ENCODE peak calls at places on chromosomes 4 and X, in eight cellular contexts. One of them, this sample, is unnamed.

GRCh38 chrX:105653891-105654290 is 168.4 kb upstream of the NRK start:
- DNase-seq in GM06990: no peak
- DNase-seq in breast epithelium: no peak
- DNase-seq in fibroblast of the conjunctiva: no peak
- DNase-seq in heart left ventricle: no peak
- DNase-seq in activated naive CD4-positive, alpha-beta T cell treated with anti-CD3 and anti-CD28 coated beads, Interleukin-2, amount 50 U/mL, for 16 hours: no peak
- DNase-seq in cardiac septum: no peak
- DNase-seq in AG08396: no peak
- DNase-seq in this sample: no peak

GRCh38 chrX:127558811-127559210 is 493.4 kb downstream of the ACTRT1 start:
- DNase-seq in GM06990: no peak
- DNase-seq in breast epithelium: no peak
- DNase-seq in fibroblast of the conjunctiva: no peak
- DNase-seq in heart left ventricle: no peak
- DNase-seq in activated naive CD4-positive, alpha-beta T cell treated with anti-CD3 and anti-CD28 coated beads, Interleukin-2, amount 50 U/mL, for 16 hours: no peak
- DNase-seq in cardiac septum: no peak
- DNase-seq in AG08396: no peak
- DNase-seq in this sample: no peak

GRCh38 chrX:135345328-135345645 is 36.0 kb downstream of the ETDC start:
- DNase-seq in GM06990: no peak
- DNase-seq in breast epithelium: no peak
- DNase-seq in fibroblast of the conjunctiva: peak
- DNase-seq in heart left ventricle: peak
- DNase-seq in activated naive CD4-positive, alpha-beta T cell treated with anti-CD3 and anti-CD28 coated beads, Interleukin-2, amount 50 U/mL, for 16 hours: no peak
- DNase-seq in cardiac septum: no peak
- DNase-seq in AG08396: peak
- DNase-seq in this sample: no peak

GRCh38 chr4:128601992-128602695 is 207.4 kb upstream of the JADE1 start:
- DNase-seq in GM06990: no peak
- DNase-seq in breast epithelium: no peak
- DNase-seq in fibroblast of the conjunctiva: peak
- DNase-seq in heart left ventricle: no peak
- DNase-seq in activated naive CD4-positive, alpha-beta T cell treated with anti-CD3 and anti-CD28 coated beads, Interleukin-2, amount 50 U/mL, for 16 hours: no peak
- DNase-seq in cardiac septum: no peak
- DNase-seq in AG08396: no peak
- DNase-seq in this sample: no peak

GRCh38 chr4:38856046-38856445 is 571 bp downstream of the TLR6 start:
- DNase-seq in GM06990: peak
- DNase-seq in breast epithelium: no peak
- DNase-seq in fibroblast of the conjunctiva: no peak
- DNase-seq in heart left ventricle: no peak
- DNase-seq in activated naive CD4-positive, alpha-beta T cell treated with anti-CD3 and anti-CD28 coated beads, Interleukin-2, amount 50 U/mL, for 16 hours: no peak
- DNase-seq in cardiac septum: no peak
- DNase-seq in AG08396: no peak
- DNase-seq in this sample: no peak

GRCh38 chr4:6416518-6417286 is 55.7 kb downstream of the PPP2R2C start:
- DNase-seq in GM06990: no peak
- DNase-seq in breast epithelium: no peak
- DNase-seq in fibroblast of the conjunctiva: no peak
- DNase-seq in heart left ventricle: no peak
- DNase-seq in activated naive CD4-positive, alpha-beta T cell treated with anti-CD3 and anti-CD28 coated beads, Interleukin-2, amount 50 U/mL, for 16 hours: no peak
- DNase-seq in cardiac septum: no peak
- DNase-seq in AG08396: no peak
- DNase-seq in this sample: no peak

GRCh38 chr4:52248836-52249235 is 197.7 kb downstream of the SPATA18 start:
- DNase-seq in GM06990: no peak
- DNase-seq in breast epithelium: no peak
- DNase-seq in fibroblast of the conjunctiva: no peak
- DNase-seq in heart left ventricle: no peak
- DNase-seq in activated naive CD4-positive, alpha-beta T cell treated with anti-CD3 and anti-CD28 coated beads, Interleukin-2, amount 50 U/mL, for 16 hours: no peak
- DNase-seq in cardiac septum: no peak
- DNase-seq in AG08396: no peak
- DNase-seq in this sample: no peak

GRCh38 chrX:40866878-40867277 is 131.5 kb upstream of the MED14 start:
- DNase-seq in GM06990: no peak
- DNase-seq in breast epithelium: peak
- DNase-seq in fibroblast of the conjunctiva: no peak
- DNase-seq in heart left ventricle: no peak
- DNase-seq in activated naive CD4-positive, alpha-beta T cell treated with anti-CD3 and anti-CD28 coated beads, Interleukin-2, amount 50 U/mL, for 16 hours: no peak
- DNase-seq in cardiac septum: no peak
- DNase-seq in AG08396: peak
- DNase-seq in this sample: no peak

GRCh38 chr4:114076865-114077264 is 97.4 kb upstream of the ARSJ start:
- DNase-seq in GM06990: no peak
- DNase-seq in breast epithelium: no peak
- DNase-seq in fibroblast of the conjunctiva: no peak
- DNase-seq in heart left ventricle: no peak
- DNase-seq in activated naive CD4-positive, alpha-beta T cell treated with anti-CD3 and anti-CD28 coated beads, Interleukin-2, amount 50 U/mL, for 16 hours: no peak
- DNase-seq in cardiac septum: no peak
- DNase-seq in AG08396: no peak
- DNase-seq in this sample: no peak

GRCh38 chrX:133254666-133255065 is 36.5 kb upstream of the TFDP3 start:
- DNase-seq in GM06990: no peak
- DNase-seq in breast epithelium: no peak
- DNase-seq in fibroblast of the conjunctiva: no peak
- DNase-seq in heart left ventricle: no peak
- DNase-seq in activated naive CD4-positive, alpha-beta T cell treated with anti-CD3 and anti-CD28 coated beads, Interleukin-2, amount 50 U/mL, for 16 hours: no peak
- DNase-seq in cardiac septum: no peak
- DNase-seq in AG08396: no peak
- DNase-seq in this sample: peak

GRCh38 chr4:123786955-123787354 is 390.4 kb downstream of the SPRY1 start:
- DNase-seq in GM06990: no peak
- DNase-seq in breast epithelium: no peak
- DNase-seq in fibroblast of the conjunctiva: no peak
- DNase-seq in heart left ventricle: peak
- DNase-seq in activated naive CD4-positive, alpha-beta T cell treated with anti-CD3 and anti-CD28 coated beads, Interleukin-2, amount 50 U/mL, for 16 hours: no peak
- DNase-seq in cardiac septum: no peak
- DNase-seq in AG08396: no peak
- DNase-seq in this sample: no peak

GRCh38 chr4:162685401-162685800 is 481.3 kb downstream of the NAF1 start:
- DNase-seq in GM06990: no peak
- DNase-seq in breast epithelium: no peak
- DNase-seq in fibroblast of the conjunctiva: no peak
- DNase-seq in heart left ventricle: no peak
- DNase-seq in activated naive CD4-positive, alpha-beta T cell treated with anti-CD3 and anti-CD28 coated beads, Interleukin-2, amount 50 U/mL, for 16 hours: no peak
- DNase-seq in cardiac septum: no peak
- DNase-seq in AG08396: no peak
- DNase-seq in this sample: no peak

GRCh38 chr4:143437937-143438336 is 75.6 kb upstream of the SMARCA5 start:
- DNase-seq in GM06990: no peak
- DNase-seq in breast epithelium: no peak
- DNase-seq in fibroblast of the conjunctiva: no peak
- DNase-seq in heart left ventricle: no peak
- DNase-seq in activated naive CD4-positive, alpha-beta T cell treated with anti-CD3 and anti-CD28 coated beads, Interleukin-2, amount 50 U/mL, for 16 hours: no peak
- DNase-seq in cardiac septum: no peak
- DNase-seq in AG08396: no peak
- DNase-seq in this sample: no peak

GRCh38 chr4:88655226-88655625 is 42.4 kb downstream of the NAP1L5 start:
- DNase-seq in GM06990: no peak
- DNase-seq in breast epithelium: no peak
- DNase-seq in fibroblast of the conjunctiva: no peak
- DNase-seq in heart left ventricle: no peak
- DNase-seq in activated naive CD4-positive, alpha-beta T cell treated with anti-CD3 and anti-CD28 coated beads, Interleukin-2, amount 50 U/mL, for 16 hours: no peak
- DNase-seq in cardiac septum: no peak
- DNase-seq in AG08396: no peak
- DNase-seq in this sample: no peak

GRCh38 chr4:140799686-140800225 is 43.6 kb upstream of the TBC1D9 start:
- DNase-seq in GM06990: no peak
- DNase-seq in breast epithelium: no peak
- DNase-seq in fibroblast of the conjunctiva: no peak
- DNase-seq in heart left ventricle: no peak
- DNase-seq in activated naive CD4-positive, alpha-beta T cell treated with anti-CD3 and anti-CD28 coated beads, Interleukin-2, amount 50 U/mL, for 16 hours: no peak
- DNase-seq in cardiac septum: no peak
- DNase-seq in AG08396: no peak
- DNase-seq in this sample: no peak

GRCh38 chr4:57442834-57443291 is 332.7 kb upstream of the IGFBP7 start:
- DNase-seq in GM06990: no peak
- DNase-seq in breast epithelium: no peak
- DNase-seq in fibroblast of the conjunctiva: no peak
- DNase-seq in heart left ventricle: no peak
- DNase-seq in activated naive CD4-positive, alpha-beta T cell treated with anti-CD3 and anti-CD28 coated beads, Interleukin-2, amount 50 U/mL, for 16 hours: no peak
- DNase-seq in cardiac septum: no peak
- DNase-seq in AG08396: peak
- DNase-seq in this sample: no peak

GRCh38 chr4:112702892-112703291 is 65.9 kb downstream of the LARP7 start:
- DNase-seq in GM06990: no peak
- DNase-seq in breast epithelium: no peak
- DNase-seq in fibroblast of the conjunctiva: no peak
- DNase-seq in heart left ventricle: no peak
- DNase-seq in activated naive CD4-positive, alpha-beta T cell treated with anti-CD3 and anti-CD28 coated beads, Interleukin-2, amount 50 U/mL, for 16 hours: no peak
- DNase-seq in cardiac septum: no peak
- DNase-seq in AG08396: peak
- DNase-seq in this sample: no peak

GRCh38 chr4:149371021-149371420 is 444.6 kb downstream of the IQCM start:
- DNase-seq in GM06990: no peak
- DNase-seq in breast epithelium: no peak
- DNase-seq in fibroblast of the conjunctiva: peak
- DNase-seq in heart left ventricle: no peak
- DNase-seq in activated naive CD4-positive, alpha-beta T cell treated with anti-CD3 and anti-CD28 coated beads, Interleukin-2, amount 50 U/mL, for 16 hours: no peak
- DNase-seq in cardiac septum: no peak
- DNase-seq in AG08396: peak
- DNase-seq in this sample: peak

GRCh38 chrX:126027229-126027628 is 138.9 kb downstream of the DCAF12L2 start:
- DNase-seq in GM06990: no peak
- DNase-seq in breast epithelium: no peak
- DNase-seq in fibroblast of the conjunctiva: no peak
- DNase-seq in heart left ventricle: no peak
- DNase-seq in activated naive CD4-positive, alpha-beta T cell treated with anti-CD3 and anti-CD28 coated beads, Interleukin-2, amount 50 U/mL, for 16 hours: no peak
- DNase-seq in cardiac septum: no peak
- DNase-seq in AG08396: no peak
- DNase-seq in this sample: no peak

GRCh38 chr4:139975830-139976272 is 178.1 kb downstream of the MAML3 start:
- DNase-seq in GM06990: peak
- DNase-seq in breast epithelium: peak
- DNase-seq in fibroblast of the conjunctiva: no peak
- DNase-seq in heart left ventricle: no peak
- DNase-seq in activated naive CD4-positive, alpha-beta T cell treated with anti-CD3 and anti-CD28 coated beads, Interleukin-2, amount 50 U/mL, for 16 hours: no peak
- DNase-seq in cardiac septum: no peak
- DNase-seq in AG08396: no peak
- DNase-seq in this sample: no peak

GRCh38 chr4:1505511-1506451 is 99.5 kb upstream of the NKX1-1 start:
- DNase-seq in GM06990: no peak
- DNase-seq in breast epithelium: no peak
- DNase-seq in fibroblast of the conjunctiva: no peak
- DNase-seq in heart left ventricle: peak
- DNase-seq in activated naive CD4-positive, alpha-beta T cell treated with anti-CD3 and anti-CD28 coated beads, Interleukin-2, amount 50 U/mL, for 16 hours: no peak
- DNase-seq in cardiac septum: peak
- DNase-seq in AG08396: no peak
- DNase-seq in this sample: no peak

GRCh38 chr4:107855723-107856122 is 31.0 kb downstream of the SGMS2 start:
- DNase-seq in GM06990: no peak
- DNase-seq in breast epithelium: no peak
- DNase-seq in fibroblast of the conjunctiva: no peak
- DNase-seq in heart left ventricle: no peak
- DNase-seq in activated naive CD4-positive, alpha-beta T cell treated with anti-CD3 and anti-CD28 coated beads, Interleukin-2, amount 50 U/mL, for 16 hours: no peak
- DNase-seq in cardiac septum: no peak
- DNase-seq in AG08396: no peak
- DNase-seq in this sample: no peak

GRCh38 chr4:179803857-179804256 is 2361.6 kb upstream of the AGA start:
- DNase-seq in GM06990: no peak
- DNase-seq in breast epithelium: no peak
- DNase-seq in fibroblast of the conjunctiva: no peak
- DNase-seq in heart left ventricle: no peak
- DNase-seq in activated naive CD4-positive, alpha-beta T cell treated with anti-CD3 and anti-CD28 coated beads, Interleukin-2, amount 50 U/mL, for 16 hours: no peak
- DNase-seq in cardiac septum: no peak
- DNase-seq in AG08396: no peak
- DNase-seq in this sample: no peak

GRCh38 chr4:56245547-56246229 is 141.6 kb downstream of the AASDH start:
- DNase-seq in GM06990: no peak
- DNase-seq in breast epithelium: no peak
- DNase-seq in fibroblast of the conjunctiva: no peak
- DNase-seq in heart left ventricle: no peak
- DNase-seq in activated naive CD4-positive, alpha-beta T cell treated with anti-CD3 and anti-CD28 coated beads, Interleukin-2, amount 50 U/mL, for 16 hours: no peak
- DNase-seq in cardiac septum: no peak
- DNase-seq in AG08396: no peak
- DNase-seq in this sample: no peak

GRCh38 chr4:23455482-23455881 is 434.4 kb downstream of the PPARGC1A start:
- DNase-seq in GM06990: no peak
- DNase-seq in breast epithelium: no peak
- DNase-seq in fibroblast of the conjunctiva: no peak
- DNase-seq in heart left ventricle: no peak
- DNase-seq in activated naive CD4-positive, alpha-beta T cell treated with anti-CD3 and anti-CD28 coated beads, Interleukin-2, amount 50 U/mL, for 16 hours: no peak
- DNase-seq in cardiac septum: no peak
- DNase-seq in AG08396: no peak
- DNase-seq in this sample: no peak

GRCh38 chrX:10549280-10549679 is 71.1 kb downstream of the MID1 start:
- DNase-seq in GM06990: no peak
- DNase-seq in breast epithelium: no peak
- DNase-seq in fibroblast of the conjunctiva: no peak
- DNase-seq in heart left ventricle: no peak
- DNase-seq in activated naive CD4-positive, alpha-beta T cell treated with anti-CD3 and anti-CD28 coated beads, Interleukin-2, amount 50 U/mL, for 16 hours: no peak
- DNase-seq in cardiac septum: no peak
- DNase-seq in AG08396: no peak
- DNase-seq in this sample: no peak

GRCh38 chr4:176988226-176988625 is 195.5 kb upstream of the VEGFC start:
- DNase-seq in GM06990: no peak
- DNase-seq in breast epithelium: no peak
- DNase-seq in fibroblast of the conjunctiva: peak
- DNase-seq in heart left ventricle: no peak
- DNase-seq in activated naive CD4-positive, alpha-beta T cell treated with anti-CD3 and anti-CD28 coated beads, Interleukin-2, amount 50 U/mL, for 16 hours: no peak
- DNase-seq in cardiac septum: no peak
- DNase-seq in AG08396: peak
- DNase-seq in this sample: peak

GRCh38 chr4:94852601-94853000 is 94.8 kb downstream of the BMPR1B start:
- DNase-seq in GM06990: no peak
- DNase-seq in breast epithelium: no peak
- DNase-seq in fibroblast of the conjunctiva: peak
- DNase-seq in heart left ventricle: no peak
- DNase-seq in activated naive CD4-positive, alpha-beta T cell treated with anti-CD3 and anti-CD28 coated beads, Interleukin-2, amount 50 U/mL, for 16 hours: no peak
- DNase-seq in cardiac septum: no peak
- DNase-seq in AG08396: no peak
- DNase-seq in this sample: no peak